ENCODE peak calls at places on chromosomes 5 and 9, in eight cellular contexts. One of them, this sample, is unnamed.

GRCh38 chr9:106478312-106479099 is 384.5 kb upstream of the ZNF462 start:
- DNase-seq in HTR-8/SVneo: no peak
- DNase-seq in stimulated activated naive CD4-positive, alpha-beta T cell: no peak
- DNase-seq in lower lobe of right lung: no peak
- DNase-seq in ovary: no peak
- DNase-seq in AG10803: no peak
- DNase-seq in Right ventricle myocardium superior: no peak
- DNase-seq in EH: no peak
- DNase-seq in this sample: no peak

GRCh38 chr5:101678494-101679193 is 617.4 kb downstream of the SLCO4C1 start:
- DNase-seq in EH: peak; percentile 55
- DNase-seq in AG10803: peak; percentile 44
- DNase-seq in stimulated activated naive CD4-positive, alpha-beta T cell: no peak
- DNase-seq in ovary: peak; percentile 33
- DNase-seq in lower lobe of right lung: peak; percentile 41
- DNase-seq in HTR-8/SVneo: peak; percentile 42
- DNase-seq in Right ventricle myocardium superior: no peak
- DNase-seq in this sample: peak; percentile 8

GRCh38 chr5:86971034-86971511 is 296.6 kb upstream of the RASA1 start:
- DNase-seq in ovary: no peak
- DNase-seq in Right ventricle myocardium superior: no peak
- DNase-seq in EH: peak; percentile 47
- DNase-seq in HTR-8/SVneo: no peak
- DNase-seq in AG10803: peak; percentile 38
- DNase-seq in stimulated activated naive CD4-positive, alpha-beta T cell: no peak
- DNase-seq in lower lobe of right lung: no peak
- DNase-seq in this sample: no peak

GRCh38 chr9:89536618-89537017 is 38.7 kb upstream of the SEMA4D start:
- DNase-seq in EH: no peak
- DNase-seq in AG10803: no peak
- DNase-seq in lower lobe of right lung: no peak
- DNase-seq in stimulated activated naive CD4-positive, alpha-beta T cell: no peak
- DNase-seq in ovary: no peak
- DNase-seq in HTR-8/SVneo: no peak
- DNase-seq in Right ventricle myocardium superior: no peak
- DNase-seq in this sample: peak; percentile 36

GRCh38 chr9:2406252-2406651 is 215.3 kb upstream of the VLDLR start:
- DNase-seq in EH: no peak
- DNase-seq in HTR-8/SVneo: no peak
- DNase-seq in Right ventricle myocardium superior: no peak
- DNase-seq in ovary: no peak
- DNase-seq in stimulated activated naive CD4-positive, alpha-beta T cell: no peak
- DNase-seq in lower lobe of right lung: peak; percentile 35
- DNase-seq in AG10803: no peak
- DNase-seq in this sample: no peak

GRCh38 chr9:134136117-134136996 is 475 bp downstream of the WDR5 start:
- DNase-seq in stimulated activated naive CD4-positive, alpha-beta T cell: no peak
- DNase-seq in AG10803: no peak
- DNase-seq in HTR-8/SVneo: no peak
- DNase-seq in ovary: no peak
- DNase-seq in Right ventricle myocardium superior: no peak
- DNase-seq in lower lobe of right lung: no peak
- DNase-seq in EH: peak; percentile 30
- DNase-seq in this sample: peak; percentile 19

GRCh38 chr5:34817558-34818351 is 21.2 kb upstream of the TTC23L start:
- DNase-seq in EH: peak; percentile 81
- DNase-seq in HTR-8/SVneo: no peak
- DNase-seq in ovary: no peak
- DNase-seq in AG10803: peak; percentile 84
- DNase-seq in Right ventricle myocardium superior: no peak
- DNase-seq in stimulated activated naive CD4-positive, alpha-beta T cell: no peak
- DNase-seq in lower lobe of right lung: no peak
- DNase-seq in this sample: no peak

GRCh38 chr5:140242099-140242498 is 60.8 kb downstream of the PFDN1 start:
- DNase-seq in AG10803: no peak
- DNase-seq in lower lobe of right lung: no peak
- DNase-seq in HTR-8/SVneo: no peak
- DNase-seq in ovary: no peak
- DNase-seq in EH: no peak
- DNase-seq in stimulated activated naive CD4-positive, alpha-beta T cell: no peak
- DNase-seq in Right ventricle myocardium superior: no peak
- DNase-seq in this sample: no peak

GRCh38 chr5:42887094-42887493 is 75.4 kb upstream of the SELENOP start:
- DNase-seq in HTR-8/SVneo: no peak
- DNase-seq in stimulated activated naive CD4-positive, alpha-beta T cell: no peak
- DNase-seq in ovary: no peak
- DNase-seq in Right ventricle myocardium superior: no peak
- DNase-seq in EH: no peak
- DNase-seq in lower lobe of right lung: no peak
- DNase-seq in AG10803: no peak
- DNase-seq in this sample: no peak

GRCh38 chr5:33937700-33938506 is 1.7 kb downstream of the RXFP3 start:
- DNase-seq in HTR-8/SVneo: no peak
- DNase-seq in Right ventricle myocardium superior: no peak
- DNase-seq in ovary: no peak
- DNase-seq in stimulated activated naive CD4-positive, alpha-beta T cell: no peak
- DNase-seq in EH: no peak
- DNase-seq in lower lobe of right lung: no peak
- DNase-seq in AG10803: no peak
- DNase-seq in this sample: no peak

GRCh38 chr9:113807173-113808061 is 68.7 kb upstream of the ZNF618 start:
- DNase-seq in ovary: peak; percentile 54
- DNase-seq in lower lobe of right lung: no peak
- DNase-seq in HTR-8/SVneo: peak; percentile 52
- DNase-seq in stimulated activated naive CD4-positive, alpha-beta T cell: peak; percentile 5
- DNase-seq in EH: peak; percentile 65
- DNase-seq in Right ventricle myocardium superior: no peak
- DNase-seq in AG10803: peak; percentile 55
- DNase-seq in this sample: no peak

GRCh38 chr5:61082516-61083280 is 79.6 kb downstream of the SMIM15 start:
- DNase-seq in EH: peak; percentile 58
- DNase-seq in AG10803: peak; percentile 25
- DNase-seq in lower lobe of right lung: no peak
- DNase-seq in Right ventricle myocardium superior: no peak
- DNase-seq in ovary: no peak
- DNase-seq in HTR-8/SVneo: no peak
- DNase-seq in stimulated activated naive CD4-positive, alpha-beta T cell: no peak
- DNase-seq in this sample: no peak

GRCh38 chr5:177404641-177405134 is 4.2 kb upstream of the PFN3 start:
- DNase-seq in Right ventricle myocardium superior: no peak
- DNase-seq in lower lobe of right lung: no peak
- DNase-seq in HTR-8/SVneo: no peak
- DNase-seq in EH: no peak
- DNase-seq in ovary: peak; percentile 45
- DNase-seq in stimulated activated naive CD4-positive, alpha-beta T cell: no peak
- DNase-seq in AG10803: no peak
- DNase-seq in this sample: no peak

GRCh38 chr9:38018964-38019602 is 49.9 kb downstream of the SHB start:
- DNase-seq in stimulated activated naive CD4-positive, alpha-beta T cell: no peak
- DNase-seq in lower lobe of right lung: peak; percentile 64
- DNase-seq in HTR-8/SVneo: no peak
- DNase-seq in AG10803: peak; percentile 72
- DNase-seq in ovary: no peak
- DNase-seq in EH: peak; percentile 85
- DNase-seq in Right ventricle myocardium superior: no peak
- DNase-seq in this sample: no peak

GRCh38 chr5:44862808-44863207 is 54.1 kb downstream of the MRPS30 start:
- DNase-seq in Right ventricle myocardium superior: no peak
- DNase-seq in EH: no peak
- DNase-seq in stimulated activated naive CD4-positive, alpha-beta T cell: no peak
- DNase-seq in lower lobe of right lung: no peak
- DNase-seq in ovary: no peak
- DNase-seq in AG10803: peak; percentile 12
- DNase-seq in HTR-8/SVneo: peak; percentile 13
- DNase-seq in this sample: no peak

GRCh38 chr5:35373196-35373696 is 143.0 kb upstream of the PRLR start:
- DNase-seq in stimulated activated naive CD4-positive, alpha-beta T cell: no peak
- DNase-seq in Right ventricle myocardium superior: no peak
- DNase-seq in EH: no peak
- DNase-seq in lower lobe of right lung: no peak
- DNase-seq in HTR-8/SVneo: no peak
- DNase-seq in AG10803: no peak
- DNase-seq in ovary: no peak
- DNase-seq in this sample: no peak

GRCh38 chr9:110049699-110050450 is 158.1 kb downstream of the C9orf152 start:
- DNase-seq in ovary: no peak
- DNase-seq in AG10803: no peak
- DNase-seq in stimulated activated naive CD4-positive, alpha-beta T cell: no peak
- DNase-seq in EH: peak; percentile 61
- DNase-seq in Right ventricle myocardium superior: peak; percentile 64
- DNase-seq in HTR-8/SVneo: no peak
- DNase-seq in lower lobe of right lung: peak; percentile 57
- DNase-seq in this sample: peak; percentile 27

GRCh38 chr9:131672451-131672850 is 67.4 kb downstream of the RAPGEF1 start:
- DNase-seq in stimulated activated naive CD4-positive, alpha-beta T cell: no peak
- DNase-seq in AG10803: no peak
- DNase-seq in EH: no peak
- DNase-seq in ovary: no peak
- DNase-seq in lower lobe of right lung: no peak
- DNase-seq in Right ventricle myocardium superior: no peak
- DNase-seq in HTR-8/SVneo: no peak
- DNase-seq in this sample: no peak

GRCh38 chr5:115738807-115739206 is 77.7 kb downstream of the CDO1 start:
- DNase-seq in AG10803: no peak
- DNase-seq in ovary: no peak
- DNase-seq in Right ventricle myocardium superior: no peak
- DNase-seq in stimulated activated naive CD4-positive, alpha-beta T cell: no peak
- DNase-seq in lower lobe of right lung: no peak
- DNase-seq in EH: no peak
- DNase-seq in HTR-8/SVneo: no peak
- DNase-seq in this sample: no peak

GRCh38 chr5:112388010-112388553 is 31.0 kb downstream of the EPB41L4A start:
- DNase-seq in lower lobe of right lung: no peak
- DNase-seq in ovary: no peak
- DNase-seq in Right ventricle myocardium superior: no peak
- DNase-seq in AG10803: no peak
- DNase-seq in stimulated activated naive CD4-positive, alpha-beta T cell: no peak
- DNase-seq in HTR-8/SVneo: no peak
- DNase-seq in EH: no peak
- DNase-seq in this sample: no peak

GRCh38 chr9:136339173-136339957 is 12.0 kb downstream of the GPSM1 start:
- DNase-seq in EH: peak; percentile 58
- DNase-seq in Right ventricle myocardium superior: peak; percentile 87
- DNase-seq in lower lobe of right lung: peak; percentile 87
- DNase-seq in stimulated activated naive CD4-positive, alpha-beta T cell: no peak
- DNase-seq in AG10803: peak; percentile 57
- DNase-seq in HTR-8/SVneo: no peak
- DNase-seq in ovary: no peak
- DNase-seq in this sample: no peak

GRCh38 chr9:121354770-121355169 is 15.3 kb downstream of the STOM start:
- DNase-seq in EH: no peak
- DNase-seq in Right ventricle myocardium superior: no peak
- DNase-seq in lower lobe of right lung: no peak
- DNase-seq in stimulated activated naive CD4-positive, alpha-beta T cell: no peak
- DNase-seq in HTR-8/SVneo: no peak
- DNase-seq in AG10803: no peak
- DNase-seq in ovary: no peak
- DNase-seq in this sample: no peak

GRCh38 chr5:72407541-72407940 is 87.4 kb downstream of the PTCD2 start:
- DNase-seq in lower lobe of right lung: no peak
- DNase-seq in ovary: no peak
- DNase-seq in Right ventricle myocardium superior: no peak
- DNase-seq in AG10803: peak; percentile 15
- DNase-seq in stimulated activated naive CD4-positive, alpha-beta T cell: no peak
- DNase-seq in EH: peak; percentile 52
- DNase-seq in HTR-8/SVneo: no peak
- DNase-seq in this sample: no peak

GRCh38 chr5:127015716-127016115 is 14.6 kb downstream of the MARCHF3 start:
- DNase-seq in lower lobe of right lung: no peak
- DNase-seq in stimulated activated naive CD4-positive, alpha-beta T cell: no peak
- DNase-seq in ovary: no peak
- DNase-seq in HTR-8/SVneo: no peak
- DNase-seq in Right ventricle myocardium superior: no peak
- DNase-seq in AG10803: no peak
- DNase-seq in EH: no peak
- DNase-seq in this sample: no peak

GRCh38 chr5:44719856-44720255 is 88.9 kb upstream of the MRPS30 start:
- DNase-seq in EH: no peak
- DNase-seq in AG10803: no peak
- DNase-seq in HTR-8/SVneo: no peak
- DNase-seq in stimulated activated naive CD4-positive, alpha-beta T cell: no peak
- DNase-seq in lower lobe of right lung: no peak
- DNase-seq in ovary: no peak
- DNase-seq in Right ventricle myocardium superior: no peak
- DNase-seq in this sample: no peak

GRCh38 chr9:94084314-94084713 is at the start of gene PTPDC1:
- DNase-seq in AG10803: peak; percentile 84
- DNase-seq in ovary: no peak
- DNase-seq in Right ventricle myocardium superior: no peak
- DNase-seq in stimulated activated naive CD4-positive, alpha-beta T cell: no peak
- DNase-seq in HTR-8/SVneo: no peak
- DNase-seq in lower lobe of right lung: no peak
- DNase-seq in EH: peak; percentile 77
- DNase-seq in this sample: no peak

GRCh38 chr5:98157368-98157767 is 616.1 kb upstream of the RGMB start:
- DNase-seq in lower lobe of right lung: no peak
- DNase-seq in AG10803: no peak
- DNase-seq in EH: no peak
- DNase-seq in HTR-8/SVneo: no peak
- DNase-seq in Right ventricle myocardium superior: no peak
- DNase-seq in stimulated activated naive CD4-positive, alpha-beta T cell: no peak
- DNase-seq in ovary: no peak
- DNase-seq in this sample: no peak